ENCODE peak calls at places on chromosomes 7 and 10, in eight cellular contexts. U is upper lobe of left lung; L is esophagus muscularis mucosa; M is HCT116; Y is CD8-positive, alpha-beta memory T cell; Q is IMR-90; S is SK-N-MC; D is heart right ventricle. G is an unnamed sample.

GRCh38 chr7:134362587-134363483 is 46.1 kb upstream of the SLC35B4 start:
- DNase-seq in U (no peak), S (no peak), L (no peak), D (no peak), Q (peak; percentile 18), Y (no peak), M (no peak), G (no peak)

GRCh38 chr7:102061981-102062390 is 224.7 kb upstream of the SH2B2 start:
- DNase-seq in S (no peak), D (no peak), L (no peak), M (no peak), Q (peak; percentile 46), U (peak; percentile 57), Y (no peak), G (no peak)

GRCh38 chr7:112362796-112363195 is 87.5 kb upstream of the IFRD1 start:
- DNase-seq in S (no peak), Y (no peak), Q (no peak), U (peak; percentile 40), D (no peak), M (no peak), L (no peak), G (no peak)

GRCh38 chr7:97835296-97836138 is 36.7 kb downstream of the ASNS start:
- DNase-seq in S (no peak), L (no peak), U (peak; percentile 58), D (peak; percentile 27), M (peak; percentile 50), Q (peak; percentile 63), Y (peak; percentile 28), G (peak; percentile 49)

GRCh38 chr7:138752568-138753518 is 45.0 kb upstream of the TMEM213 start:
- DNase-seq in L (no peak), D (peak; percentile 16), U (peak; percentile 55), Y (peak; percentile 97), S (no peak), Q (peak; percentile 3), M (peak; percentile 93), G (peak; percentile 91)

GRCh38 chr7:96088579-96088978 is 233.3 kb downstream of the SLC25A13 start:
- DNase-seq in Q (peak; percentile 46), Y (no peak), D (no peak), U (no peak), S (no peak), M (no peak), L (no peak), G (no peak)

GRCh38 chr7:13031481-13031880 is 344.0 kb downstream of the ARL4A start:
- DNase-seq in M (no peak), D (no peak), Y (no peak), U (no peak), S (no peak), L (no peak), Q (no peak), G (no peak)

GRCh38 chr10:97498841-97499560 is at the start of gene UBTD1:
- DNase-seq in U (peak; percentile 59), S (no peak), D (peak; percentile 60), M (no peak), L (no peak), Y (no peak), Q (peak; percentile 49), G (peak; percentile 15)

GRCh38 chr7:117229350-117229749 is 93.5 kb downstream of the WNT2 start:
- DNase-seq in S (no peak), U (no peak), Y (no peak), D (no peak), Q (peak; percentile 93), M (no peak), L (no peak), G (no peak)

GRCh38 chr10:44384601-44385422 is at the start of gene CXCL12:
- DNase-seq in M (no peak), D (peak; percentile 73), U (no peak), S (no peak), L (no peak), Y (no peak), Q (peak; percentile 44), G (no peak)

GRCh38 chr10:91251430-91252056 is 31.1 kb downstream of the PCGF5 start:
- DNase-seq in S (no peak), L (no peak), D (no peak), U (peak; percentile 45), Q (peak; percentile 62), M (peak; percentile 6), Y (peak; percentile 51), G (peak; percentile 41)

GRCh38 chr10:132047575-132048293 is 18.0 kb upstream of the JAKMIP3 start:
- DNase-seq in U (no peak), L (no peak), D (no peak), M (no peak), Q (no peak), Y (no peak), S (no peak), G (no peak)

GRCh38 chr7:35286422-35286821 is 32.5 kb upstream of the TBX20 start:
- DNase-seq in D (no peak), Y (no peak), U (no peak), Q (peak; percentile 2), M (no peak), S (no peak), L (no peak), G (no peak)

GRCh38 chr10:1193561-1193960 is 137.4 kb downstream of the WDR37 start:
- DNase-seq in D (no peak), S (no peak), M (no peak), Y (no peak), Q (no peak), L (no peak), U (no peak), G (no peak)

GRCh38 chr7:112481833-112482669 is 1.3 kb downstream of the LSMEM1 start:
- DNase-seq in U (peak; percentile 33), Y (no peak), M (peak; percentile 50), L (no peak), D (no peak), Q (peak; percentile 86), S (no peak), G (no peak)

GRCh38 chr10:43703286-43703685 is 54.6 kb upstream of the ZNF32 start:
- DNase-seq in S (no peak), D (no peak), L (no peak), M (no peak), U (no peak), Y (no peak), Q (no peak), G (no peak)

GRCh38 chr10:5861269-5862031 is 28.2 kb downstream of the ANKRD16 start:
- DNase-seq in S (no peak), M (peak; percentile 78), U (no peak), Y (no peak), D (no peak), L (no peak), Q (peak; percentile 92), G (no peak)

GRCh38 chr7:155646669-155647068 is 2.2 kb downstream of the RBM33 start:
- DNase-seq in S (no peak), Y (no peak), M (no peak), L (no peak), D (no peak), U (no peak), Q (no peak), G (no peak)

GRCh38 chr7:258476-259190 is 31.3 kb upstream of the FOXL3 start:
- DNase-seq in M (no peak), D (no peak), L (no peak), U (no peak), Y (no peak), S (no peak), Q (no peak), G (no peak)

GRCh38 chr7:259191-259505 is 30.8 kb upstream of the FOXL3 start:
- DNase-seq in L (no peak), Q (no peak), M (no peak), D (no peak), U (no peak), S (no peak), Y (no peak), G (no peak)

GRCh38 chr7:260441-261281 is 29.3 kb upstream of the FOXL3 start:
- DNase-seq in Y (no peak), M (no peak), Q (no peak), D (no peak), U (no peak), S (no peak), L (no peak), G (no peak)

GRCh38 chr7:261341-262250 is 28.4 kb upstream of the FOXL3 start:
- DNase-seq in U (no peak), Q (no peak), S (no peak), Y (no peak), L (no peak), D (no peak), M (no peak), G (no peak)

DNA sequence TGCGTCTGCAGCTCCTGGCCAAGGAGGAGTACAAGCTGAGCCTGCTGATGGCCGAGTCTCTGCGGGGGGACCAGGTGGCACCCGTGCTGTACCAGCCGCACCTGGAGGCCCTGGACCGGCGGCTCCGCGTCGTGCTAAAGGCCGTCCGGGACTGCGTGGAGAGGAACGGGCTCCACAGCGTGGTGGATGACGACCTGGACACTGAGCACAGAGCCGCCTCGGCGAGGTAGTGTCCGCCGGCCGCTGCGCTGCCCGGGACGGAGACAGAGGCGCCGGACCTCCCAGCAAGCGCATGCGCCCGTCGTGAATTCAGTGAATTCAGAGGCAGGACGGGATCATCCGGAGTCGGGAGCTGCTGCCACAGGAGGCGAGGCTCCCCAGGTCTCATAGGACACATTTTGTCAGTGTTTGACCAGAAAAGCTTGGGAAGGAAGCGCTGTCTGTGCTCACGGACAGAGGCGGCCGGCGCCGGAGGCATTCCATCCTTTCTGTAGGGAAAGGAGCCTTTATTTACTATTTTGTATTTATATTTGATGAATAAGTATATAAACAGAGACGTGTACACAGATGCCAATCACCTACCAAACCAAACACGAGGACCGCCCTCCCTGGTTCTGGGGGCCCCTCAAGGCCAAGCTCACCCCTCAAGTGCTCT is 30.1 kb upstream of the FOXL3 start:
- DNase-seq in Q (no peak), Y (no peak), D (no peak), L (no peak), S (no peak), U (no peak), M (no peak), G (no peak)
- H3K9me3 ChIP-seq in Q (peaks cover 31% of the 10 kb centered on the region), Y (no peaks in the 10 kb centered on the region), D (no peaks in the 10 kb centered on the region), L (peaks cover 7% of the 10 kb centered on the region), S (no peaks in the 10 kb centered on the region), U (peaks cover 16% of the 10 kb centered on the region), M (peaks cover 22% of the 10 kb centered on the region), G (no peaks in the 10 kb centered on the region)

GRCh38 chr7:50206521-50207250 is 97.8 kb upstream of the IKZF1 start:
- DNase-seq in Q (no peak), D (no peak), L (peak; percentile 83), Y (peak; percentile 61), U (peak; percentile 67), M (peak; percentile 38), S (no peak), G (peak; percentile 54)
- H3K27ac ChIP-seq in Q (no peak overlapping the region), D (no peak overlapping the region), L (no peak overlapping the region), Y (no peak overlapping the region), U (no peak overlapping the region), M (no peak overlapping the region), S (no peak overlapping the region), G (peak overlapping the region; percentile 53)

DNA sequence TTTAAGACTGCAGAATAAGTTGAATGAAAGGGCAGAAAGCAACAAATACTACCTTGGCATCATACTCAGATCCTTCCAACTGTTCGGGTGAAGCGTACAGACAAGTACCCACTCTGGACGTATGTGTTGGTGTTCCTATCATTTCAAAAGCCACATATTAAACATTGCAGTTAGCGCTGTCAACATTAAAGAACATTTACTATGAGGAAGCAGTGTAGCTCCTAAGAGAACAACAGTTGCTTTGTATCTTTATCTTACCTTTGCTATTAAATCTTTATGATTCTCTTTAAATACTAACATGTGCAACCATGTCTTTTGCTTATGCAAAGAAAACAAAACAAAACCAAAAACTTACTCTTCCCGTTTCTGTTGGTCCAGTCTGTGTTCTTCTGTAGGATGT is 2.6 kb upstream of the ANKRD61 start:
- DNase-seq in Q (no peak), Y (no peak), L (no peak), M (no peak), S (no peak), D (no peak), U (no peak), G (no peak)
- H3K36me3 ChIP-seq in Q (peaks cover 54% of the 10 kb centered on the region), Y (peaks cover 11% of the 10 kb centered on the region), L (peaks cover 73% of the 10 kb centered on the region), M (peaks cover 29% of the 10 kb centered on the region), S (peaks cover 68% of the 10 kb centered on the region), D (peaks cover 44% of the 10 kb centered on the region), U (peaks cover 13% of the 10 kb centered on the region), G (peaks cover 31% of the 10 kb centered on the region)

GRCh38 chr7:130490287-130490686 is 1.6 kb upstream of the MEST start:
- DNase-seq in S (no peak), Y (no peak), D (no peak), U (no peak), M (no peak), L (no peak), Q (no peak), G (no peak)
- H3K9me3 ChIP-seq in S (no peaks in the 10 kb centered on the region), Y (peaks cover 4% of the 10 kb centered on the region), D (no peaks in the 10 kb centered on the region), U (no peaks in the 10 kb centered on the region), M (peaks cover 4% of the 10 kb centered on the region), L (no peaks in the 10 kb centered on the region), Q (no peaks in the 10 kb centered on the region), G (no peaks in the 10 kb centered on the region)